ENCODE peak calls at places on chromosomes 12 and 14, in five cellular contexts. F, P, S, T and R are unnamed samples.

GRCh38 chr12:110282956-110283817 is 2.1 kb downstream of the ATP2A2 start:
- DNase-seq in F (no peak), T (no peak), P (no peak), S (no peak), R (peak)

GRCh38 chr14:82676403-82676802 is 1142.8 kb upstream of the SEL1L start:
- DNase-seq in S (no peak), F (no peak), T (no peak), P (no peak), R (no peak)

GRCh38 chr14:32933943-32934890 is 4.5 kb upstream of the NPAS3 start:
- DNase-seq in S (no peak), T (no peak), F (no peak), P (no peak), R (no peak)

GRCh38 chr12:117100251-117100650 is 1.0 kb upstream of the TESC start:
- DNase-seq in T (no peak), S (no peak), F (no peak), P (no peak), R (no peak)

GRCh38 chr14:104318558-104319488 is 180.4 kb downstream of the KIF26A start:
- DNase-seq in T (no peak), S (peak), P (peak), F (no peak), R (no peak)

GRCh38 chr12:68267892-68268396 is 14.5 kb upstream of the IL22 start:
- DNase-seq in T (no peak), S (no peak), P (no peak), F (no peak), R (no peak)

GRCh38 chr14:81400852-81401251 is 728 bp upstream of the STON2 start:
- DNase-seq in F (peak), S (no peak), T (peak), P (peak), R (peak)

GRCh38 chr14:90727082-90727481 is 89.1 kb downstream of the TTC7B start:
- DNase-seq in S (no peak), T (no peak), F (peak), P (no peak), R (no peak)

GRCh38 chr14:61662001-61662400 is 33.3 kb upstream of the HIF1A start:
- DNase-seq in T (no peak), F (no peak), S (no peak), P (no peak), R (no peak)

GRCh38 chr14:103008768-103009342 is 48.5 kb downstream of the CDC42BPB start:
- DNase-seq in T (no peak), F (no peak), P (no peak), S (no peak), R (peak)

GRCh38 chr12:24759155-24759554 is 189.7 kb downstream of the BCAT1 start:
- DNase-seq in P (no peak), F (no peak), S (no peak), T (no peak), R (no peak)

GRCh38 chr12:128792398-128792797 is 31.4 kb downstream of the SLC15A4 start:
- DNase-seq in T (no peak), P (no peak), S (no peak), F (no peak), R (no peak)

GRCh38 chr14:57871487-57872080 is 5.7 kb upstream of the SLC35F4 start:
- DNase-seq in P (no peak), T (peak), S (no peak), F (no peak), R (no peak)

GRCh38 chr12:109827566-109828550 is 5.3 kb downstream of the TRPV4 start:
- DNase-seq in F (peak), P (peak), S (peak), T (peak), R (peak)

GRCh38 chr12:98754095-98754494 is 109.0 kb downstream of the APAF1 start:
- DNase-seq in T (no peak), S (no peak), P (no peak), F (no peak), R (no peak)

GRCh38 chr14:33908540-33909223 is 42.2 kb downstream of the EGLN3 start:
- DNase-seq in S (no peak), F (no peak), T (no peak), P (no peak), R (no peak)

GRCh38 chr14:70585221-70585620 is 15.2 kb downstream of the MED6 start:
- DNase-seq in T (no peak), F (no peak), P (no peak), S (no peak), R (no peak)

GRCh38 chr12:111195316-111195715 is 173.6 kb downstream of the PHETA1 start:
- DNase-seq in P (no peak), T (no peak), F (no peak), S (no peak), R (no peak)

GRCh38 chr12:106256524-106256923 is 8.7 kb upstream of the CKAP4 start:
- DNase-seq in P (no peak), T (no peak), S (no peak), F (no peak), R (no peak)
- H3K4me3 ChIP-seq in P (no peak), T (no peak), S (no peak), F (no peak), R (no peak)

GRCh38 chr12:6375269-6376078 is at the start of gene SCNN1A:
- DNase-seq in F (peak), T (peak), S (peak), P (no peak), R (no peak)
- H3K4me3 ChIP-seq in F (peak), T (no peak), S (peak), P (no peak), R (no peak)

DNA sequence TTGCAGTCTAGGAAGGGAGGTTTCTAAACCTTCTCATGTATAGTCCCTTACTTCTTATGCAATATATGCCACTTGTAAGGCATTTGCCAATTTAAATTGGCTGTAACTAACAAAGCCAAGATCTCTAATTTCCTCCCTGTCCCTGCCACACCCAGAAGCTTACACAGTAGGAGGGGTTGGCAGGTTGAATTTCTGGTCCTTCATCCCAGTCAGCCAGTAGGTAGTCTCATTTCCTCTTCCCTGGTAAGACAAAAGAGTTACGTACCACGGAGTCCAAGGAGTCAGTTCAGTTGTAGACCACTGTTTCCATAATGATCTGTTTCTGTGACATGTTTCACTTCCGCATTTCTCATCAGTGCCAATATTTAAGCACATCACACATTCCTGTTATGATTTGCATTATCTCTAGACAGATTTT is 47.0 kb upstream of the PLBD1 start:
- DNase-seq in P (no peak), F (no peak), T (peak), S (no peak), R (no peak)
- H3K4me3 ChIP-seq in P (no peak), F (no peak), T (no peak), S (no peak), R (no peak)

GRCh38 chr14:22535916-22536315 is 53.1 kb downstream of the DAD1 start:
- DNase-seq in P (no peak), S (no peak), T (no peak), F (no peak), R (no peak)
- H3K4me3 ChIP-seq in P (no peak), S (no peak), T (no peak), F (no peak), R (no peak)

GRCh38 chr12:132186857-132187620 is 42.8 kb downstream of the NOC4L start:
- DNase-seq in S (peak), F (no peak), P (no peak), T (no peak), R (no peak)
- H3K4me3 ChIP-seq in S (no peak), F (no peak), P (no peak), T (no peak), R (no peak)

GRCh38 chr14:89628521-89628920 is 211.5 kb upstream of the FOXN3 start:
- DNase-seq in F (no peak), S (no peak), P (no peak), T (no peak), R (no peak)
- H3K4me3 ChIP-seq in F (peak), S (no peak), P (no peak), T (no peak), R (no peak)

GRCh38 chr14:26719514-26719913 is 121.7 kb upstream of the NOVA1 start:
- DNase-seq in P (no peak), F (no peak), S (no peak), T (no peak), R (no peak)
- H3K4me3 ChIP-seq in P (no peak), F (no peak), S (no peak), T (no peak), R (no peak)